ENCODE peak calls at places on chromosomes 6 and 20, in five cellular contexts. L is IMR-90, N is H1, G is trophoblast cell, Q is neuronal stem cell. V is an unnamed sample.

GRCh38 chr20:63765082-63765873 is 25.7 kb downstream of the SLC2A4RG start:
- DNase-seq in L (no peak), N (no peak), G (peak), Q (no peak), V (no peak)

GRCh38 chr20:49156481-49156880 is 31.7 kb downstream of the STAU1 start:
- DNase-seq in L (no peak), N (no peak), G (no peak), Q (no peak), V (no peak)

GRCh38 chr20:45817652-45818194 is 5.3 kb downstream of the UBE2C start:
- DNase-seq in L (peak), N (no peak), G (peak), Q (no peak), V (no peak)

GRCh38 chr6:127938701-127939100 is 37.8 kb upstream of the THEMIS start:
- DNase-seq in L (peak), N (no peak), G (peak), Q (no peak), V (no peak)

GRCh38 chr6:75275067-75275466 is 9.5 kb downstream of the TMEM30A start:
- DNase-seq in L (peak), N (no peak), G (peak), Q (no peak), V (no peak)

GRCh38 chr20:6626805-6627204 is 140.7 kb upstream of the BMP2 start:
- DNase-seq in L (no peak), N (peak), G (no peak), Q (no peak), V (peak)

GRCh38 chr6:3825851-3826581 is 23.2 kb upstream of the FAM50B start:
- DNase-seq in L (peak), N (no peak), G (peak), Q (no peak), V (no peak)

GRCh38 chr6:55636406-55637102 is 57.6 kb upstream of the HMGCLL1 start:
- DNase-seq in L (peak), N (no peak), G (peak), Q (no peak), V (no peak)

GRCh38 chr6:55304747-55305146 is 22.5 kb upstream of the GFRAL start:
- DNase-seq in L (no peak), N (no peak), G (no peak), Q (no peak), V (no peak)

GRCh38 chr6:137763436-137763835 is 103.6 kb upstream of the TNFAIP3 start:
- DNase-seq in L (no peak), N (no peak), G (peak), Q (no peak), V (no peak)

GRCh38 chr6:25963426-25964123 is 973 bp downstream of the TRIM38 start:
- DNase-seq in L (peak), N (peak), G (peak), Q (no peak), V (peak)

GRCh38 chr6:81748946-81749345 is 3.5 kb downstream of the TENT5A start:
- DNase-seq in L (no peak), N (no peak), G (peak), Q (no peak), V (no peak)

GRCh38 chr20:63252157-63252780 is 2.0 kb downstream of the NKAIN4 start:
- DNase-seq in L (no peak), N (no peak), G (no peak), Q (no peak), V (no peak)

GRCh38 chr20:62376112-62377063 is 9.3 kb upstream of the LAMA5 start:
- DNase-seq in L (peak), N (peak), G (peak), Q (peak), V (peak)

GRCh38 chr6:166258854-166259276 is 49.3 kb downstream of the PRR18 start:
- DNase-seq in L (no peak), N (no peak), G (peak), Q (no peak), V (no peak)

GRCh38 chr6:89239338-89239737 is 22.2 kb upstream of the GABRR1 start:
- DNase-seq in L (no peak), N (no peak), G (peak), Q (no peak), V (peak)

GRCh38 chr6:12508553-12508952 is 208.0 kb upstream of the PHACTR1 start:
- DNase-seq in L (no peak), N (no peak), G (no peak), Q (no peak), V (no peak)

GRCh38 chr6:109182590-109182989 is 87.3 kb downstream of the CEP57L1 start:
- DNase-seq in L (no peak), N (no peak), G (no peak), Q (no peak), V (no peak)

GRCh38 chr6:82067021-82067420 is 180.5 kb downstream of the IBTK start:
- DNase-seq in L (peak), N (no peak), G (no peak), Q (no peak), V (no peak)

GRCh38 chr6:131862486-131862885 is 54.7 kb downstream of the ENPP1 start:
- DNase-seq in L (no peak), N (no peak), G (peak), Q (no peak), V (no peak)

GRCh38 chr20:37276494-37277252 is 12.8 kb upstream of the MANBAL start:
- DNase-seq in L (peak), N (no peak), G (peak), Q (no peak), V (no peak)

GRCh38 chr6:28537509-28538140 is 11.9 kb downstream of the GPX5 start:
- DNase-seq in L (peak), N (peak), G (peak), Q (no peak), V (peak)

GRCh38 chr20:17594443-17594842 is 24.6 kb downstream of the DSTN start:
- DNase-seq in L (peak), N (no peak), G (peak), Q (no peak), V (no peak)

GRCh38 chr6:141988954-141989705 is 143.6 kb upstream of the GJE1 start:
- DNase-seq in L (peak), N (peak), G (peak), Q (peak), V (peak)

GRCh38 chr20:44309763-44310663 is 989 bp downstream of the FITM2 start:
- DNase-seq in L (peak), N (no peak), G (peak), Q (no peak), V (no peak)

GRCh38 chr6:142885182-142885867 is 59.7 kb downstream of the HIVEP2 start:
- DNase-seq in L (peak), N (no peak), G (peak), Q (peak), V (peak)

GRCh38 chr6:155080876-155081845 is 86.0 kb downstream of the TIAM2 start:
- DNase-seq in L (peak), N (no peak), G (peak), Q (no peak), V (no peak)

GRCh38 chr6:13248053-13248452 is 80.3 kb downstream of the TBC1D7 start:
- DNase-seq in L (peak), N (no peak), G (no peak), Q (no peak), V (peak)

GRCh38 chr6:168848797-168849196 is 404.8 kb downstream of the THBS2 start:
- DNase-seq in L (no peak), N (no peak), G (no peak), Q (no peak), V (no peak)

GRCh38 chr20:62236200-62236599 is 2.1 kb upstream of the OSBPL2 start:
- DNase-seq in L (no peak), N (no peak), G (no peak), Q (no peak), V (no peak)

GRCh38 chr20:10090588-10091166 is 55.9 kb downstream of the ANKEF1 start:
- DNase-seq in L (peak), N (no peak), G (peak), Q (peak), V (peak)

GRCh38 chr6:13304101-13304500 is 24.2 kb downstream of the TBC1D7 start:
- DNase-seq in L (no peak), N (peak), G (no peak), Q (no peak), V (no peak)

GRCh38 chr20:58840816-58841538 is 9.7 kb downstream of the GNAS-AS1 start:
- DNase-seq in L (no peak), N (no peak), G (no peak), Q (no peak), V (no peak)

GRCh38 chr6:157728183-157728881 is 94.7 kb upstream of the SNX9 start:
- DNase-seq in L (no peak), N (no peak), G (no peak), Q (no peak), V (no peak)

GRCh38 chr6:89375427-89375868 is 22.9 kb upstream of the UBE2J1 start:
- DNase-seq in L (no peak), N (peak), G (peak), Q (no peak), V (peak)

GRCh38 chr6:15826814-15827213 is 164.0 kb upstream of the DTNBP1 start:
- DNase-seq in L (no peak), N (no peak), G (no peak), Q (no peak), V (no peak)

GRCh38 chr6:35688605-35689322 is at the start of gene FKBP5:
- DNase-seq in L (peak), N (peak), G (peak), Q (peak), V (peak)
- H3K14ac ChIP-seq in L (peak), N (no peak), G (no peak), Q (peak), V (peak)

GRCh38 chr20:87372-87771 is at the start of gene DEFB125:
- DNase-seq in L (no peak), N (no peak), G (no peak), Q (no peak), V (no peak)
- H4K8ac ChIP-seq in L (no peak), N (no peak), G (no peak), Q (no peak), V (no peak)

DNA sequence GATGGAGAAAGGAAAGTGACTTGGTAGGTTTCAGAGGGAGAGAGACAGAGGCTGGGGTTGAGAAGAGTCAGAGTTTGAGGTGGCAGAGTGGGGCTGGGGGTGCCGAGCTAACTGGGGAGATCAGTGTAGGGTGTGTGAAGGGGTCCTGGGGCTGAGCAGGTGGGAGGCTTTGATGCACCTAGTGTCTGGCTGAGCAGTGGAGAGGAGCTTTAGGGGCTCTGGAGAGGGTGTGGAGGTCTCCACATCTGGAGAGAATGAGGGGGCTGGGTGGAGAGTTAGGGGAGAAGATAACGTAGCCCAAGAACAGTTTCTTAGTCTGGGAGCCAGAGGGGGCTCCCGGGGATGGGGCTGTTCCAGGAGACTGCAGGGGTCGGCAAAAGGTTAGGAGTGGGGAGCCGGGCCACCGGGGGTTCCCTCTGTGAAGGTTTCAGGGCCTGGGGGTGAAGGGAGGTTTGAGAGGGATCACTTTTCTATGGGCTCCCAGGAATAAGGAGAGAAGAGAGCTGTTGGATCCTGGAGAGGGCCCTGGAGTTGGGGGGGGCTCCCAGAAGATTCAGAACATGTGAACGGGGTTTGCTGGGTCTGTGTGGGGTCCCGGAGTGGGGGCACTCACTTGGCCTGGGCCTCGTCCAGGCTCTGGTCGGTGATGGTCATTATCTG is 790 bp downstream of the PBX2 start:
- DNase-seq in L (no peak), N (no peak), G (no peak), Q (no peak), V (peak)
- H3K14ac ChIP-seq in L (peak), N (no peak), G (peak), Q (peak), V (no peak)

GRCh38 chr6:126064257-126064993 is 78.1 kb downstream of the TRMT11 start:
- DNase-seq in L (peak), N (no peak), G (no peak), Q (no peak), V (no peak)
- H4K8ac ChIP-seq in L (no peak), N (no peak), G (no peak), Q (no peak), V (no peak)

GRCh38 chr6:11094411-11094851 is 797 bp downstream of the SMIM13 start:
- DNase-seq in L (peak), N (peak), G (peak), Q (peak), V (peak)
- H3K14ac ChIP-seq in L (peak), N (no peak), G (peak), Q (peak), V (peak)

GRCh38 chr20:4750381-4750780 is 28.7 kb downstream of the PRND start:
- DNase-seq in L (no peak), N (no peak), G (no peak), Q (no peak), V (no peak)
- H4K8ac ChIP-seq in L (no peak), N (no peak), G (no peak), Q (peak), V (no peak)

DNA sequence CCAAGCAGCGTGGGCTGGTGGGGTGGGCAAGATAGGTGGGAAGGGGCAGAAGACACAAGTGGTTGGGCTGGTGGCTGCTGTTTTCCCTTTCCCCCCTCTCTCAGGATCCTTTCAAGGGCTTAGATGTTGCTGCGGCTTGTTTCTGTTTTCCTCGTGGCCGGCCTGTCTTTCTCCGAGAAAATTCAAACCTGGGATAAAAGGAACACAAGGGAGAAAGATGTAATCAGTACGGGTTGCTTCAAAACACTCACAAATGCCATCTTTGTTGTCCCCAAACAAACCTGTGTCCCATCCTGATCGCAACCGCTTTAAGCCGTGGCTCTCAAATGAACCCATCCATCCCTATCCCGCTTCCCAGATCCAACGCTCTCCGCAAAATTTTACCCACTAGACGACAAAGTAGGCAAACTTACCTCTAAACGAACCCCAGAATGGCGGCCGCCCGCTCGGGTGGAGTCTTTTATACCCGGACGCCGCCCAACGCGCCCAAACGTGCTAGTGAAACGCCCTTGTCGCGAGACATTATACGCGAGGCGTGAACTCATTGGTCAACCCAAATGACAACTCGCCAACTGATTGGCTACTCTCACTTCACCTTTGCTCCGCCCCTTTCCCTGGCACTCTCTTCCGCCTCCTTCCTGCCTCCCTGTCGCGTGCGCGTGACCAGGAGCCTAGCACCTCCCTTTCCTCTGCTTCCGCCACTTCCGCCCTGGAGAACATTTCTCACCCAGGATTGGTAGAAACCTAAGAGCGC is at the start of gene PPP1R10:
- DNase-seq in L (peak), N (peak), G (peak), Q (peak), V (peak)
- H3K14ac ChIP-seq in L (peak), N (no peak), G (peak), Q (no peak), V (peak)

GRCh38 chr6:42331019-42331418 is 113.4 kb upstream of the MRPS10 start:
- DNase-seq in L (no peak), N (no peak), G (no peak), Q (no peak), V (no peak)
- H4K8ac ChIP-seq in L (no peak), N (no peak), G (no peak), Q (no peak), V (no peak)

DNA sequence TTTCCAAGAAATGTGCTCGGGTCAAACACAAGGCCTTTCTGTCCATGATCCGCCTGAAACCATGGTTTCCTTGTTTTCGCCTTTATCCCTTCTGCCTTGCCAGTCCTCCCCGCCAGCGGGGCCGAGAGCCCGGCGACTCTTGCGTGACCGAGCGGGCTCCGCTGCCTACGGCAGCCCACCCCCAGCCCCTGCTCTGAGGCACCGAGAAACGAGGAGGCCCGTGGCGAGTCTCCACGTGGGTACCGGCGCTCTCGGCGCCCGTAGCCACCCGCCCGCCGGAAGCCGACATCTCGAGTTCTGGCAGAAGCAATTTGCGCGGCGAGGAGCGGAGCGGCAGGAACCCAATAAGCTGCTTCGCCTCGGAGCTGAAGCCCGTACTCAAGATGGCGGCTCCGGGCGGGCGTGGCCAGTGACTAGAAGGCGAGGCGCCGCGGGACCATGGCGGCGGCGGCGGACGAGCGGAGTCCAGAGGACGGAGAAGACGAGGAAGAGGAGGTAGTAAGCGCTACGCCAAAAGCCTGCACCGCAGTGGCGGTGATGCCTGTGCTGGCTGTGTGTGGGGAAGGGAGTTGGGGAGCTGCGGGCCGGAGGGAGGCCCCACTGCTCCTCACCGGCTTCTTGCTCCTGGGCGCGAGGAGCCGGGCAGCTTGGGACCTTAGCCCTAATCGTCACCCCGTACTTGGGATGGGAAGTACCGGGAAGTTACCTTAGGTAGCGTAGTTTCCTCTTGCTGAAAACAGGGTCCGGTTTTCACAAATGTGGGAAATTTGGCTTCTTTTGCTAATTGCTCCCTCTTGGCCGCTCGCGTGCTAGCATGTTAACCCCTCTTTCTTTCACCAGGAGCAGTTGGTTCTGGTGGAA is at the start of gene GTF3C6:
- DNase-seq in L (peak), N (peak), G (peak), Q (peak), V (peak)
- H3K14ac ChIP-seq in L (peak), N (no peak), G (peak), Q (peak), V (peak)

V was measured in H9.